ENCODE peak calls at places on chromosomes 4 and X, in nine cellular contexts. One of them, this sample, is unnamed. For H3K27me3, the result is how much of the 10 kb centered on the place peaks cover.

GRCh38 chr4:116926631-116927295 is 158.6 kb downstream of the TRAM1L1 start:
- DNase-seq in MM.1S: no peak
- DNase-seq in body of pancreas: no peak
- DNase-seq in psoas muscle: no peak
- DNase-seq in lower lobe of right lung: no peak
- DNase-seq in prostate gland: no peak
- DNase-seq in WERI-Rb-1: no peak
- DNase-seq in K562: no peak
- DNase-seq in suprapubic skin: no peak
- DNase-seq in this sample: no peak

GRCh38 chr4:173527103-173527876 is 2.7 kb downstream of the HAND2 start:
- DNase-seq in body of pancreas: no peak
- DNase-seq in suprapubic skin: no peak
- DNase-seq in MM.1S: no peak
- DNase-seq in prostate gland: no peak
- DNase-seq in psoas muscle: no peak
- DNase-seq in K562: peak
- DNase-seq in lower lobe of right lung: no peak
- DNase-seq in WERI-Rb-1: no peak
- DNase-seq in this sample: no peak

GRCh38 chrX:18961686-18962085 is 22.2 kb downstream of the PHKA2 start:
- DNase-seq in K562: no peak
- DNase-seq in prostate gland: no peak
- DNase-seq in suprapubic skin: no peak
- DNase-seq in body of pancreas: no peak
- DNase-seq in MM.1S: no peak
- DNase-seq in psoas muscle: no peak
- DNase-seq in lower lobe of right lung: no peak
- DNase-seq in WERI-Rb-1: no peak
- DNase-seq in this sample: no peak

GRCh38 chrX:150223176-150224015 is 139.7 kb upstream of the MAMLD1 start:
- DNase-seq in MM.1S: no peak
- DNase-seq in WERI-Rb-1: no peak
- DNase-seq in lower lobe of right lung: no peak
- DNase-seq in K562: no peak
- DNase-seq in prostate gland: no peak
- DNase-seq in psoas muscle: no peak
- DNase-seq in suprapubic skin: no peak
- DNase-seq in body of pancreas: no peak
- DNase-seq in this sample: no peak

GRCh38 chrX:63513825-63514574 is 162.9 kb upstream of the SPIN4 start:
- DNase-seq in K562: no peak
- DNase-seq in suprapubic skin: no peak
- DNase-seq in prostate gland: peak
- DNase-seq in WERI-Rb-1: no peak
- DNase-seq in lower lobe of right lung: no peak
- DNase-seq in psoas muscle: no peak
- DNase-seq in body of pancreas: peak
- DNase-seq in MM.1S: no peak
- DNase-seq in this sample: no peak

GRCh38 chr4:148076964-148077363 is 345.1 kb downstream of the ARHGAP10 start:
- DNase-seq in body of pancreas: no peak
- DNase-seq in suprapubic skin: no peak
- DNase-seq in MM.1S: no peak
- DNase-seq in WERI-Rb-1: no peak
- DNase-seq in lower lobe of right lung: no peak
- DNase-seq in K562: no peak
- DNase-seq in psoas muscle: no peak
- DNase-seq in prostate gland: no peak
- DNase-seq in this sample: no peak

GRCh38 chrX:131752493-131753198 is 208.8 kb downstream of the OR13H1 start:
- DNase-seq in prostate gland: no peak
- DNase-seq in WERI-Rb-1: peak
- DNase-seq in MM.1S: peak
- DNase-seq in body of pancreas: no peak
- DNase-seq in K562: no peak
- DNase-seq in psoas muscle: peak
- DNase-seq in suprapubic skin: no peak
- DNase-seq in lower lobe of right lung: no peak
- DNase-seq in this sample: peak

GRCh38 chr4:33658971-33659370 is 2585.3 kb downstream of the ARAP2 start:
- DNase-seq in body of pancreas: no peak
- DNase-seq in psoas muscle: no peak
- DNase-seq in MM.1S: no peak
- DNase-seq in lower lobe of right lung: no peak
- DNase-seq in WERI-Rb-1: no peak
- DNase-seq in suprapubic skin: no peak
- DNase-seq in K562: no peak
- DNase-seq in prostate gland: no peak
- DNase-seq in this sample: no peak

GRCh38 chr4:101348367-101348827 is 1.1 kb upstream of the PPP3CA start:
- DNase-seq in lower lobe of right lung: no peak
- DNase-seq in psoas muscle: no peak
- DNase-seq in suprapubic skin: peak
- DNase-seq in WERI-Rb-1: no peak
- DNase-seq in body of pancreas: no peak
- DNase-seq in prostate gland: no peak
- DNase-seq in K562: no peak
- DNase-seq in MM.1S: no peak
- DNase-seq in this sample: no peak

GRCh38 chr4:152308925-152309324 is 227.0 kb downstream of the FBXW7 start:
- DNase-seq in lower lobe of right lung: no peak
- DNase-seq in WERI-Rb-1: no peak
- DNase-seq in prostate gland: no peak
- DNase-seq in suprapubic skin: no peak
- DNase-seq in body of pancreas: no peak
- DNase-seq in psoas muscle: no peak
- DNase-seq in K562: no peak
- DNase-seq in MM.1S: no peak
- DNase-seq in this sample: no peak

GRCh38 chr4:54879576-54879975 is 221.8 kb downstream of the KIT start:
- DNase-seq in psoas muscle: no peak
- DNase-seq in WERI-Rb-1: no peak
- DNase-seq in prostate gland: no peak
- DNase-seq in suprapubic skin: no peak
- DNase-seq in MM.1S: no peak
- DNase-seq in K562: no peak
- DNase-seq in lower lobe of right lung: no peak
- DNase-seq in body of pancreas: no peak
- DNase-seq in this sample: no peak

GRCh38 chrX:155070975-155071693 is at the start of the genes BRCC3, CMC4 and MTCP1:
- DNase-seq in suprapubic skin: peak
- DNase-seq in prostate gland: peak
- DNase-seq in lower lobe of right lung: peak
- DNase-seq in WERI-Rb-1: peak
- DNase-seq in psoas muscle: peak
- DNase-seq in body of pancreas: peak
- DNase-seq in MM.1S: peak
- DNase-seq in K562: peak
- DNase-seq in this sample: peak

GRCh38 chrX:118569676-118570075 is 74.1 kb downstream of the DOCK11 start:
- DNase-seq in MM.1S: peak
- DNase-seq in lower lobe of right lung: no peak
- DNase-seq in body of pancreas: no peak
- DNase-seq in K562: no peak
- DNase-seq in psoas muscle: no peak
- DNase-seq in WERI-Rb-1: no peak
- DNase-seq in prostate gland: no peak
- DNase-seq in suprapubic skin: no peak
- DNase-seq in this sample: no peak

GRCh38 chr4:62474802-62475201 is 1274.7 kb downstream of the ADGRL3 start:
- DNase-seq in psoas muscle: no peak
- DNase-seq in prostate gland: no peak
- DNase-seq in suprapubic skin: no peak
- DNase-seq in K562: no peak
- DNase-seq in body of pancreas: no peak
- DNase-seq in MM.1S: no peak
- DNase-seq in WERI-Rb-1: no peak
- DNase-seq in lower lobe of right lung: no peak
- DNase-seq in this sample: no peak

GRCh38 chrX:103608305-103608963 is 671 bp downstream of the TCEAL3 start:
- DNase-seq in lower lobe of right lung: peak
- DNase-seq in prostate gland: peak
- DNase-seq in WERI-Rb-1: no peak
- DNase-seq in MM.1S: no peak
- DNase-seq in psoas muscle: peak
- DNase-seq in suprapubic skin: no peak
- DNase-seq in body of pancreas: peak
- DNase-seq in K562: no peak
- DNase-seq in this sample: no peak

GRCh38 chr4:186755550-186756519 is 32.2 kb upstream of the FAT1 start:
- DNase-seq in prostate gland: no peak
- DNase-seq in body of pancreas: no peak
- DNase-seq in psoas muscle: no peak
- DNase-seq in WERI-Rb-1: no peak
- DNase-seq in K562: no peak
- DNase-seq in lower lobe of right lung: no peak
- DNase-seq in MM.1S: no peak
- DNase-seq in suprapubic skin: no peak
- DNase-seq in this sample: peak

GRCh38 chr4:87119965-87120364 is 100.5 kb downstream of the KLHL8 start:
- DNase-seq in MM.1S: no peak
- DNase-seq in WERI-Rb-1: no peak
- DNase-seq in suprapubic skin: no peak
- DNase-seq in psoas muscle: no peak
- DNase-seq in lower lobe of right lung: no peak
- DNase-seq in K562: no peak
- DNase-seq in prostate gland: no peak
- DNase-seq in body of pancreas: no peak
- DNase-seq in this sample: no peak

GRCh38 chrX:137071596-137071995 is 37.8 kb upstream of the GPR101 start:
- DNase-seq in psoas muscle: no peak
- DNase-seq in suprapubic skin: no peak
- DNase-seq in lower lobe of right lung: no peak
- DNase-seq in prostate gland: no peak
- DNase-seq in body of pancreas: no peak
- DNase-seq in WERI-Rb-1: no peak
- DNase-seq in K562: no peak
- DNase-seq in MM.1S: no peak
- DNase-seq in this sample: no peak

DNA sequence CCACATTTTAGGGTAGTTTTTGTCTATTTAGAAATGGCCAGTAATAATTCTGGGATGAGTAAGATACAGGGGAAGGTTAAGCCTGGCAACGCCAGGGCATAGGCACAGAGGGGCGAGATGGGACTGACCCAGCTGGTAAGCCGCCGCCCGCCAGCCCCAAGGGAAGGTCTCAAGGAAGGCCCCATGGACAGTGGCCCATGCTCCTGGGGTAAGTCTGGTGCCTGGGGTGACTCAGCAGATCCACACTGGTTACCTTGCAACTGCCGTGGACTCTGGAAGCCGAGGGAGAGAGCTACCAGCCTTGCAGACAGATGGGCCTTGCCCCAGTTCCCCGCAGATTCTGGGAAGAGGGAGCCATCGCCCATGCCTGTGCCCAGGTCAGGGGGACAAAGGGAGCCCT is 179.4 kb downstream of the AFAP1 start:
- DNase-seq in prostate gland: no peak
- DNase-seq in suprapubic skin: no peak
- DNase-seq in lower lobe of right lung: peak
- DNase-seq in WERI-Rb-1: no peak
- DNase-seq in body of pancreas: no peak
- DNase-seq in MM.1S: no peak
- DNase-seq in K562: no peak
- DNase-seq in psoas muscle: no peak
- DNase-seq in this sample: no peak
- H3K27me3 ChIP-seq in prostate gland: under half
- H3K27me3 ChIP-seq in suprapubic skin: under half
- H3K27me3 ChIP-seq in lower lobe of right lung: under half
- H3K27me3 ChIP-seq in WERI-Rb-1: under half
- H3K27me3 ChIP-seq in body of pancreas: under half
- H3K27me3 ChIP-seq in MM.1S: half or more
- H3K27me3 ChIP-seq in K562: under half
- H3K27me3 ChIP-seq in psoas muscle: under half
- H3K27me3 ChIP-seq in this sample: under half

GRCh38 chrX:133838761-133839676 is 146.4 kb downstream of the GPC3 start:
- DNase-seq in MM.1S: peak
- DNase-seq in WERI-Rb-1: peak
- DNase-seq in suprapubic skin: no peak
- DNase-seq in K562: peak
- DNase-seq in prostate gland: no peak
- DNase-seq in body of pancreas: peak
- DNase-seq in psoas muscle: no peak
- DNase-seq in lower lobe of right lung: no peak
- DNase-seq in this sample: peak
- TF ChIP-seq CTCF in MM.1S: peak
- TF ChIP-seq CTCF in WERI-Rb-1: peak
- TF ChIP-seq CTCF in suprapubic skin: no peak
- TF ChIP-seq CTCF in K562: peak
- TF ChIP-seq CTCF in prostate gland: peak
- TF ChIP-seq CTCF in body of pancreas: peak
- TF ChIP-seq CTCF in psoas muscle: peak
- TF ChIP-seq CTCF in lower lobe of right lung: peak
- TF ChIP-seq CTCF in this sample: peak

GRCh38 chrX:72314242-72314641 is 8.5 kb upstream of the CITED1 start:
- DNase-seq in lower lobe of right lung: no peak
- DNase-seq in WERI-Rb-1: no peak
- DNase-seq in MM.1S: no peak
- DNase-seq in psoas muscle: no peak
- DNase-seq in suprapubic skin: no peak
- DNase-seq in K562: no peak
- DNase-seq in prostate gland: no peak
- DNase-seq in body of pancreas: no peak
- DNase-seq in this sample: no peak
- H3K27me3 ChIP-seq in lower lobe of right lung: under half
- H3K27me3 ChIP-seq in WERI-Rb-1: under half
- H3K27me3 ChIP-seq in MM.1S: under half
- H3K27me3 ChIP-seq in psoas muscle: under half
- H3K27me3 ChIP-seq in suprapubic skin: under half
- H3K27me3 ChIP-seq in K562: under half
- H3K27me3 ChIP-seq in prostate gland: under half
- H3K27me3 ChIP-seq in body of pancreas: under half
- H3K27me3 ChIP-seq in this sample: under half

DNA sequence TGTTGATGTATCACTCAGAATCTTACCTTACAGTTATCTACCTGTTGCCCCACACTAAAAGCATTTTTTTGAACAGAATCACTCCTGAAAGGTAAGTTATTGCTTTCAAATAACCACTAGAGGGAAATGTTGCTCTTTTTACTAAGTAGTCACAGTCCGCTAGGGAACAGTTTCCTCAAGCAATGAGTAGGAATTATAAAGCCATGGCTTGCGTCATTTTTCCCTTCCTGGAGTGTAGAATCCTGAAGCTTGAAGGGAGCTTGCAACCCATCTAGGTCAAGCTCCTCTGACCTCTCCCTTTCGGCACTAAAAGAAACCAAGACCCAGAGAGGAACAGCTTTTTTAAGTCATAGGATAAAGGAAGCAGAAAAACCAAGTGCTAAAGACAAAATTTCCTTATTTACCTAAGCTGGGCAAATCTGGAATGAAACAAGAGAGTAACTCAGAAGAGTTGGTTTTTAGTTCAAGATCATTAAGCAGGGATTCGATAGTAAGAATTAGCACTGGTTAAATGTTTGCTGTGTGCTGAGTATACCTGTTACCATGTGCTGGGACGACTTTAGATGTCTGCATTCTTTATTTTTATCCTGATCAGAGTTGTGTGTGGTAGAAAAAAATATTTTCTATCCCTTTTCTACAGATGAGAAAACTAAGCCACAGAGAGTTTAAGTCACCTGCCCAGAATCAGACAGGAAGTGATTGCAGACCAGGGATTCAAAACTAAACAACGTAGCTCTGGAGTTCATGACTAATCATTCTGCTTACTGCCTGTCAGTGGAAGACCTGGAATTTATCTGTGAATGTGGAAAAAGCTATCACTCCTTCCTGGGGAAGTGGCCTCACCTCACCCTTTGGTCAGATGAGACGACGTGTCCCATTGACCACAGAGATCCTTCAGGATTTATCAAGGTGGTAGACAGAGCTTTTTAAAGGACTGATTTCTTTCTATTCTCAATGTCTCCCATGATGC is 631.5 kb downstream of the RAB28 start:
- DNase-seq in suprapubic skin: no peak
- DNase-seq in WERI-Rb-1: no peak
- DNase-seq in body of pancreas: no peak
- DNase-seq in lower lobe of right lung: no peak
- DNase-seq in prostate gland: peak
- DNase-seq in MM.1S: peak
- DNase-seq in K562: peak
- DNase-seq in psoas muscle: no peak
- DNase-seq in this sample: no peak
- TF ChIP-seq CTCF in suprapubic skin: peak
- TF ChIP-seq CTCF in WERI-Rb-1: peak
- TF ChIP-seq CTCF in body of pancreas: peak
- TF ChIP-seq CTCF in lower lobe of right lung: peak
- TF ChIP-seq CTCF in prostate gland: peak
- TF ChIP-seq CTCF in MM.1S: peak
- TF ChIP-seq CTCF in K562: peak
- TF ChIP-seq CTCF in psoas muscle: peak
- TF ChIP-seq CTCF in this sample: peak